ENCODE peak calls at places on chromosomes 11 and 22, in five cellular contexts. T is neuronal stem cell; H is WERI-Rb-1; Y is naive thymus-derived CD4-positive, alpha-beta T cell; L is upper lobe of left lung. U is an unnamed sample.

GRCh38 chr22:42611076-42611475 is 3.6 kb downstream of the POLDIP3 start:
- DNase-seq in L (no peak), T (no peak), Y (no peak), H (no peak), U (no peak)

GRCh38 chr22:33796494-33796893 is 123.8 kb downstream of the LARGE1 start:
- DNase-seq in Y (no peak), L (no peak), H (no peak), T (no peak), U (no peak)

GRCh38 chr11:1752907-1753425 is 2.6 kb upstream of the IFITM10 start:
- DNase-seq in T (no peak), H (no peak), Y (no peak), L (no peak), U (no peak)

GRCh38 chr22:28801845-28802594 is 1.7 kb upstream of the XBP1 start:
- DNase-seq in L (peak; percentile 65), Y (no peak), T (no peak), H (no peak), U (no peak)

GRCh38 chr11:36349345-36350136 is 53.5 kb downstream of the PRR5L start:
- DNase-seq in Y (no peak), H (peak; percentile 42), T (no peak), L (no peak), U (no peak)

GRCh38 chr11:57251491-57252104 is 14.5 kb upstream of the APLNR start:
- DNase-seq in L (no peak), Y (no peak), T (no peak), H (no peak), U (no peak)

GRCh38 chr11:58301576-58301975 is 33.5 kb upstream of the OR10W1 start:
- DNase-seq in Y (no peak), L (no peak), T (no peak), H (no peak), U (no peak)

GRCh38 chr22:31876156-31877035 is 67.9 kb upstream of the YWHAH start:
- DNase-seq in T (no peak), L (no peak), H (no peak), Y (no peak), U (no peak)

GRCh38 chr11:109668973-109669634 is 247.1 kb downstream of the C11orf87 start:
- DNase-seq in H (no peak), T (no peak), Y (no peak), L (peak; percentile 65), U (no peak)

GRCh38 chr11:66070604-66071325 is 693 bp downstream of the PACS1 start:
- DNase-seq in T (no peak), L (peak; percentile 52), H (peak; percentile 22), Y (peak; percentile 45), U (no peak)

GRCh38 chr11:6321961-6322362 is 1.7 kb upstream of the CAVIN3 start:
- DNase-seq in H (no peak), T (peak; percentile 27), Y (no peak), L (no peak), U (no peak)

GRCh38 chr11:2466069-2466801 is 21.4 kb downstream of the KCNQ1 start:
- DNase-seq in H (no peak), Y (no peak), L (peak; percentile 19), T (no peak), U (no peak)

GRCh38 chr22:28410050-28410816 is 269.4 kb downstream of the TTC28 start:
- DNase-seq in Y (no peak), T (no peak), L (no peak), H (peak; percentile 16), U (no peak)

GRCh38 chr11:9099617-9100016 is 8.2 kb upstream of the SCUBE2 start:
- DNase-seq in T (no peak), H (peak; percentile 85), Y (no peak), L (no peak), U (no peak)

DNA sequence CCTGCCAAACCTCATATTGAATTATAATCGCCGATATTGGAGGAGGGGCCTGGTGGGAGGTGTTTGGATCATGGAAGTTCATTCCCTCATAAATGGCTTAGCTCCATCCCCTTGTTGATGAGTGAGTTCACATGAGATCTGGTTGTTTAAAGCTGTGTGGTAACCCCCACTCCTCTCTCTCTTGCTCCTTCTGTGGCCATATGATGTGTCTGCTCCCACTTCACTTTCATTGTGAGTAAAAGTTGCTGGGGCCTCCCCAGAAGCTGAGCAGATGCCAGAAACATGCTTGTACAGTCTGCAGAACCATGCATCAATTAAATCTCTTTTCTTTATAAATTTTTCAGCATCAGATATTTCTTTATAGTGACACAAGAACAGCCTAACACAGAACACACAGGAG is 929.0 kb upstream of the FAT3 start:
- DNase-seq in L (no peak), H (no peak), Y (no peak), T (no peak), U (no peak)
- H3K4me3 ChIP-seq in L (no peak overlapping the region), H (no peak overlapping the region), Y (no peak overlapping the region), T (no peak overlapping the region), U (no peak overlapping the region)

DNA sequence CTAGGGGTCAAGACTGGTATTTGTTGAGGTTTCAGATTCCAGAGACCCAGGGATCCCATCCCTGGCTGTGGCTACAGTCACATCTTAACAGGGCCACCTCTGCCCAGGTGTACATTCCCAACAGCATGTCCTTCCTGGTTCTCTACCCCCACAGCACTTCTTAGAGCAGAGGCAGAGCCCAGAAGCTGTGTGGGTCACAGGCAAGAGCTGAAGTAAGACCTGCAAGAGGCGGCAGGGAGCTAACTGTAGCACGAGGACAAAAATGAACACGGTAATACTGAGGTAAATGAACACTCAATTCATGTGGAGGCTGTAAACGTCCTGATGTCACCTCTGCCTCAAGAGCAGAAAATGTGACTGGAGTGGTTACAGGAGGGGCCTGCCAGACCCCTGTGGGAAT is 21.7 kb upstream of the RAPSN start:
- DNase-seq in L (no peak), T (no peak), Y (no peak), H (no peak), U (no peak)
- H3K36me3 ChIP-seq in L (peaks cover 35% of the 10 kb centered on the region), T (peaks cover 43% of the 10 kb centered on the region), Y (peaks cover 91% of the 10 kb centered on the region), H (peaks cover 79% of the 10 kb centered on the region), U (peaks cover 19% of the 10 kb centered on the region)

GRCh38 chr22:37230673-37231405 is 13.2 kb downstream of the RAC2 start:
- DNase-seq in H (no peak), Y (peak; percentile 79), L (no peak), T (no peak), U (no peak)

GRCh38 chr22:37229805-37230672 is 14.0 kb downstream of the RAC2 start:
- DNase-seq in H (no peak), Y (peak; percentile 86), L (peak; percentile 86), T (no peak), U (no peak)

GRCh38 chr22:37228106-37229011 is 15.7 kb downstream of the RAC2 start:
- DNase-seq in Y (peak; percentile 52), H (no peak), T (no peak), L (peak; percentile 54), U (no peak)

GRCh38 chr22:37231406-37232139 is 12.5 kb downstream of the RAC2 start:
- DNase-seq in Y (no peak), L (no peak), H (no peak), T (no peak), U (no peak)

DNA sequence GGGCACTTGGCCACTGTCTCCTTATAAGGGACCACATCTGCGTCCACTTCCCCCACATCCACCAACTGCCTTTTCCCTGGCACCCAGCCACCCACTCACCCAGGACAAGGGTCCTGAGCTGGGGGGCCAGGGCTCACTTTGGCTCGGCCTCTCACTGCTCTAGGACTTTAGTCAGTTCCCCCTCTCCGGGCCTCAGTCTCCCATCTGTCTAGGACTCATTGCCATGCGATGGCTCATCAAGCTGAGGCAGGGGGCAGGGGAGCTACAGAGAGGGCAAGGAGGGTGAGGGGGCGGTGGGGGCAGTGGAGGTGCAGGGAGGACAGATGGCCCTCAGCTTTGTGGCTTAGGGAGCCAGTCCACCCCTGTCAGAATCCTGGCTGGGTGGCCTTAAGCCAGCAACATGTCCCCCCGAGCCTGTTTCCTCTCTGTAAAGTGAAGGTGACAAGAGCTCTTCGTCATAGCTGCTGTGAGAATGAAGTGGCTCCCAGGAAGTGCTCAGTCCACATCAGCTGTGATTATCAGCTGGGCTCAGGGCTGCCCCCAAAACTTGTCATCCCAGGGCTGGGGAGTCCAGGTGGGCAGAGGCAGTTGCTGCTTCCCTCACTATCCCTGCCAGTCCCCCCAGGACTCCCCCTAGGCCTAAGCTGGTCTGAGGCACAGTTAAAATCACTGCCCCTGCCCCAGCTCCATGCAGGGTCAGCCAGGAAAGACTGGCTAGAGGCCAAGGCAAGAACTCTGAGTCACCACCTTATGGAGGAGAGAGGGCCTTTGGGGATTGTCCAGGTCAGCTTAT is 14.9 kb downstream of the RAC2 start:
- DNase-seq in H (peak; percentile 85), T (no peak), L (no peak), Y (peak; percentile 42), U (no peak)
- H3K27ac ChIP-seq in H (peak overlapping the region; percentile 63), T (no peak overlapping the region), L (peak overlapping the region; percentile 88), Y (peak overlapping the region; percentile 90), U (no peak overlapping the region)

GRCh38 chr22:38461057-38461413 is 6.0 kb upstream of the KCNJ4 start:
- DNase-seq in Y (no peak), T (no peak), L (no peak), H (no peak), U (no peak)
- H3K4me3 ChIP-seq in Y (no peak overlapping the region), T (no peak overlapping the region), L (peak overlapping the region; percentile 17), H (peak overlapping the region; percentile 30), U (no peak overlapping the region)

DNA sequence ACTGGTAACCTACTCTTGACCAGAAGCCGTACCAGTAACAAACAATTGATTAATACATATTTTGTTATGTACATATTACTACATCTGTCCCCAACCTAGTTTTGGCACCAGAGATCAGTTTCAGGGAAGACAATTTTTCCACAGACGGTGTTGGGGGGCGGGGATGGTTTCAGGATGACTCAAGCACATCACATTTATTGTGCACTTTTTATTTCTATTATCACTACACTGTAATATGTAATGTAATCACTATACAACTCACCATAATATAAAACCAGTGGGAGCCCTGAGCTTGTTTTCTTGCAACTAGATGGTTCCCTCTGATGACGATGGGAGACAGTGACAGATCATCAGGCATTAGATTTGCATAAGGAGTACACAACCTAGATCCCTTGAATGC is 15.5 kb downstream of the DGCR8 start:
- DNase-seq in T (no peak), L (no peak), H (no peak), Y (no peak), U (no peak)
- H3K36me3 ChIP-seq in T (peaks cover 76% of the 10 kb centered on the region), L (peaks cover 38% of the 10 kb centered on the region), H (peaks cover 100% of the 10 kb centered on the region), Y (peaks cover 73% of the 10 kb centered on the region), U (peaks cover 54% of the 10 kb centered on the region)

GRCh38 chr11:78259777-78260470 is 71.2 kb downstream of the USP35 start:
- DNase-seq in T (no peak), H (no peak), L (no peak), Y (no peak), U (no peak)

GRCh38 chr11:78257654-78258053 is 68.9 kb downstream of the USP35 start:
- DNase-seq in H (no peak), L (no peak), Y (no peak), T (no peak), U (no peak)

GRCh38 chr11:78255919-78256318 is 67.2 kb downstream of the USP35 start:
- DNase-seq in Y (no peak), T (no peak), L (no peak), H (no peak), U (no peak)

GRCh38 chr11:78254263-78254662 is 65.5 kb downstream of the USP35 start:
- DNase-seq in L (no peak), H (no peak), T (no peak), Y (no peak), U (no peak)

GRCh38 chr11:78256962-78257361 is 68.2 kb downstream of the USP35 start:
- DNase-seq in Y (no peak), L (peak; percentile 90), T (no peak), H (no peak), U (no peak)
- H3K27ac ChIP-seq in Y (no peak overlapping the region), L (peak overlapping the region; percentile 77), T (no peak overlapping the region), H (no peak overlapping the region), U (no peak overlapping the region)